ENCODE peak calls at places on chromosomes 16 and 17, in six cellular contexts. One of them, this sample, is unnamed.

GRCh38 chr17:57589151-57590034 is 155.7 kb downstream of the CCDC182 start:
- DNase-seq in hippocampal formation: no peak
- DNase-seq in AG09309: no peak
- DNase-seq in neural crest cell: no peak
- DNase-seq in Ammon's horn: no peak
- DNase-seq in CD8-positive, alpha-beta memory T cell: no peak
- DNase-seq in this sample: no peak

GRCh38 chr16:11014159-11014558 is 69.8 kb downstream of the CLEC16A start:
- DNase-seq in Ammon's horn: no peak
- DNase-seq in AG09309: no peak
- DNase-seq in hippocampal formation: no peak
- DNase-seq in CD8-positive, alpha-beta memory T cell: no peak
- DNase-seq in neural crest cell: no peak
- DNase-seq in this sample: no peak

GRCh38 chr17:20266806-20267458 is 200.4 kb downstream of the LGALS9B start:
- DNase-seq in Ammon's horn: no peak
- DNase-seq in hippocampal formation: no peak
- DNase-seq in CD8-positive, alpha-beta memory T cell: no peak
- DNase-seq in neural crest cell: no peak
- DNase-seq in AG09309: peak; percentile 31
- DNase-seq in this sample: peak; percentile 28

GRCh38 chr16:48949636-48950035 is 332.0 kb downstream of the CBLN1 start:
- DNase-seq in hippocampal formation: no peak
- DNase-seq in Ammon's horn: no peak
- DNase-seq in CD8-positive, alpha-beta memory T cell: no peak
- DNase-seq in AG09309: no peak
- DNase-seq in neural crest cell: no peak
- DNase-seq in this sample: no peak

GRCh38 chr16:14109077-14109775 is 38.1 kb downstream of the MRTFB start:
- DNase-seq in CD8-positive, alpha-beta memory T cell: no peak
- DNase-seq in neural crest cell: no peak
- DNase-seq in hippocampal formation: no peak
- DNase-seq in Ammon's horn: no peak
- DNase-seq in AG09309: no peak
- DNase-seq in this sample: no peak

GRCh38 chr17:45279898-45280297 is 18.0 kb upstream of the SPATA32 start:
- DNase-seq in CD8-positive, alpha-beta memory T cell: no peak
- DNase-seq in AG09309: no peak
- DNase-seq in Ammon's horn: no peak
- DNase-seq in hippocampal formation: no peak
- DNase-seq in neural crest cell: no peak
- DNase-seq in this sample: no peak

GRCh38 chr17:80761421-80761871 is 216.8 kb downstream of the RPTOR start:
- DNase-seq in Ammon's horn: no peak
- DNase-seq in CD8-positive, alpha-beta memory T cell: peak; percentile 50
- DNase-seq in hippocampal formation: no peak
- DNase-seq in neural crest cell: no peak
- DNase-seq in AG09309: no peak
- DNase-seq in this sample: no peak

GRCh38 chr17:46108120-46108519 is 85.1 kb downstream of the KANSL1 start:
- DNase-seq in Ammon's horn: no peak
- DNase-seq in hippocampal formation: no peak
- DNase-seq in AG09309: no peak
- DNase-seq in CD8-positive, alpha-beta memory T cell: no peak
- DNase-seq in neural crest cell: no peak
- DNase-seq in this sample: no peak

GRCh38 chr17:18004345-18004744 is 31.7 kb downstream of the DRC3 start:
- DNase-seq in hippocampal formation: no peak
- DNase-seq in AG09309: no peak
- DNase-seq in Ammon's horn: no peak
- DNase-seq in CD8-positive, alpha-beta memory T cell: no peak
- DNase-seq in neural crest cell: no peak
- DNase-seq in this sample: peak; percentile 44

GRCh38 chr16:87736003-87736382 is 29.8 kb downstream of the KLHDC4 start:
- DNase-seq in neural crest cell: no peak
- DNase-seq in Ammon's horn: no peak
- DNase-seq in hippocampal formation: no peak
- DNase-seq in CD8-positive, alpha-beta memory T cell: no peak
- DNase-seq in AG09309: no peak
- DNase-seq in this sample: no peak

GRCh38 chr17:28972437-28972836 is 21.1 kb upstream of the PHF12 start:
- DNase-seq in AG09309: no peak
- DNase-seq in CD8-positive, alpha-beta memory T cell: no peak
- DNase-seq in Ammon's horn: no peak
- DNase-seq in neural crest cell: no peak
- DNase-seq in hippocampal formation: no peak
- DNase-seq in this sample: no peak

GRCh38 chr17:41417576-41418015 is 6.8 kb downstream of the KRT37 start:
- DNase-seq in hippocampal formation: no peak
- DNase-seq in neural crest cell: no peak
- DNase-seq in AG09309: no peak
- DNase-seq in CD8-positive, alpha-beta memory T cell: no peak
- DNase-seq in Ammon's horn: no peak
- DNase-seq in this sample: peak; percentile 13

GRCh38 chr16:55272787-55273186 is 51.2 kb upstream of the IRX6 start:
- DNase-seq in CD8-positive, alpha-beta memory T cell: no peak
- DNase-seq in Ammon's horn: no peak
- DNase-seq in hippocampal formation: no peak
- DNase-seq in neural crest cell: no peak
- DNase-seq in AG09309: no peak
- DNase-seq in this sample: no peak

GRCh38 chr17:49515196-49515770 is 20.2 kb downstream of the NGFR start:
- DNase-seq in neural crest cell: peak; percentile 51
- DNase-seq in CD8-positive, alpha-beta memory T cell: no peak
- DNase-seq in Ammon's horn: peak; percentile 84
- DNase-seq in hippocampal formation: peak; percentile 66
- DNase-seq in AG09309: peak; percentile 88
- DNase-seq in this sample: peak; percentile 95

GRCh38 chr16:68310441-68311315 is at the start of the genes PRMT7 and SLC7A6OS:
- DNase-seq in hippocampal formation: peak; percentile 86
- DNase-seq in Ammon's horn: peak; percentile 94
- DNase-seq in neural crest cell: peak; percentile 87
- DNase-seq in AG09309: peak; percentile 41
- DNase-seq in CD8-positive, alpha-beta memory T cell: peak; percentile 92
- DNase-seq in this sample: peak; percentile 98

GRCh38 chr17:77320501-77321256 is 179.9 kb downstream of the SEC14L1 start:
- DNase-seq in hippocampal formation: no peak
- DNase-seq in Ammon's horn: no peak
- DNase-seq in AG09309: no peak
- DNase-seq in CD8-positive, alpha-beta memory T cell: no peak
- DNase-seq in neural crest cell: no peak
- DNase-seq in this sample: no peak

GRCh38 chr17:77649717-77650211 is 308.7 kb upstream of the TNRC6C start:
- DNase-seq in AG09309: peak; percentile 47
- DNase-seq in hippocampal formation: no peak
- DNase-seq in CD8-positive, alpha-beta memory T cell: no peak
- DNase-seq in Ammon's horn: no peak
- DNase-seq in neural crest cell: no peak
- DNase-seq in this sample: no peak

GRCh38 chr16:59067207-59067606 is 333.1 kb upstream of the GOT2 start:
- DNase-seq in CD8-positive, alpha-beta memory T cell: no peak
- DNase-seq in hippocampal formation: peak; percentile 4
- DNase-seq in AG09309: no peak
- DNase-seq in Ammon's horn: peak; percentile 43
- DNase-seq in neural crest cell: no peak
- DNase-seq in this sample: no peak

GRCh38 chr16:1723450-1724147 is 17.6 kb downstream of the MAPK8IP3 start:
- DNase-seq in neural crest cell: peak; percentile 51
- DNase-seq in hippocampal formation: peak; percentile 36
- DNase-seq in CD8-positive, alpha-beta memory T cell: peak; percentile 23
- DNase-seq in AG09309: no peak
- DNase-seq in Ammon's horn: no peak
- DNase-seq in this sample: peak; percentile 58

GRCh38 chr16:23435500-23435899 is 17.5 kb downstream of the COG7 start:
- DNase-seq in neural crest cell: peak; percentile 69
- DNase-seq in AG09309: no peak
- DNase-seq in Ammon's horn: peak; percentile 36
- DNase-seq in CD8-positive, alpha-beta memory T cell: peak; percentile 49
- DNase-seq in hippocampal formation: peak; percentile 14
- DNase-seq in this sample: peak; percentile 76

GRCh38 chr17:31558748-31559646 is 167.5 kb downstream of the RAB11FIP4 start:
- DNase-seq in CD8-positive, alpha-beta memory T cell: peak; percentile 48
- DNase-seq in neural crest cell: peak; percentile 66
- DNase-seq in AG09309: no peak
- DNase-seq in hippocampal formation: peak; percentile 67
- DNase-seq in Ammon's horn: peak; percentile 68
- DNase-seq in this sample: peak; percentile 89

GRCh38 chr16:53142823-53143568 is 88.2 kb downstream of the CHD9 start:
- DNase-seq in CD8-positive, alpha-beta memory T cell: no peak
- DNase-seq in Ammon's horn: no peak
- DNase-seq in AG09309: no peak
- DNase-seq in hippocampal formation: no peak
- DNase-seq in neural crest cell: no peak
- DNase-seq in this sample: no peak

GRCh38 chr16:14548933-14549788 is 80.9 kb downstream of the PARN start:
- DNase-seq in AG09309: no peak
- DNase-seq in hippocampal formation: no peak
- DNase-seq in Ammon's horn: no peak
- DNase-seq in CD8-positive, alpha-beta memory T cell: no peak
- DNase-seq in neural crest cell: no peak
- DNase-seq in this sample: no peak

GRCh38 chr16:31441956-31442355 is 633 bp downstream of the ZNF843 start:
- DNase-seq in Ammon's horn: no peak
- DNase-seq in neural crest cell: no peak
- DNase-seq in AG09309: no peak
- DNase-seq in CD8-positive, alpha-beta memory T cell: no peak
- DNase-seq in hippocampal formation: no peak
- DNase-seq in this sample: no peak

This sample was measured in left kidney.